ENCODE peak calls at places on chromosome 13, in nine cellular contexts. E is A549, I is fibroblast of lung, Q is fibroblast of pulmonary artery, L is cardiac muscle cell, G is thoracic aorta, C is fibroblast of the aortic adventitia, A is Panc1, J is cardiac fibroblast. Z is an unnamed sample.

GRCh38 chr13:98528663-98529064 is 48.2 kb downstream of the STK24 start:
- DNase-seq in I (peak; percentile 43), G (no peak), A (no peak), Q (no peak), C (peak; percentile 80), J (peak; percentile 36), L (peak; percentile 27), E (no peak), Z (no peak)

GRCh38 chr13:50780201-50781015 is 63.1 kb downstream of the DLEU7 start:
- DNase-seq in I (no peak), E (no peak), Q (no peak), C (peak; percentile 19), J (no peak), L (peak; percentile 29), G (no peak), A (no peak), Z (no peak)

GRCh38 chr13:99007414-99007986 is 29.6 kb upstream of the DOCK9 start:
- DNase-seq in I (no peak), L (peak; percentile 38), A (no peak), C (no peak), E (no peak), J (no peak), Q (no peak), G (no peak), Z (no peak)

GRCh38 chr13:37443538-37443937 is 155.0 kb downstream of the POSTN start:
- DNase-seq in G (no peak), E (no peak), J (peak; percentile 97), I (peak; percentile 75), A (no peak), Q (peak; percentile 83), L (peak; percentile 77), C (peak; percentile 64), Z (peak; percentile 42)

GRCh38 chr13:21683034-21683733 is 12.3 kb downstream of the FGF9 start:
- DNase-seq in J (peak; percentile 43), A (no peak), I (peak; percentile 54), L (no peak), G (no peak), C (peak; percentile 14), Q (no peak), E (no peak), Z (peak; percentile 92)

GRCh38 chr13:72137782-72138181 is 270.8 kb upstream of the DACH1 start:
- DNase-seq in G (no peak), J (no peak), L (no peak), I (no peak), Q (no peak), E (no peak), A (no peak), C (no peak), Z (no peak)

GRCh38 chr13:93260591-93260990 is 34.0 kb downstream of the GPC6 start:
- DNase-seq in E (no peak), J (peak; percentile 18), C (peak; percentile 43), Q (peak; percentile 52), A (no peak), L (peak; percentile 48), G (no peak), I (peak; percentile 51), Z (no peak)

GRCh38 chr13:43303040-43303729 is 279.8 kb downstream of the DNAJC15 start:
- DNase-seq in E (no peak), J (peak; percentile 66), Q (peak; percentile 80), C (peak; percentile 81), A (no peak), I (peak; percentile 80), L (peak; percentile 83), G (no peak), Z (no peak)

GRCh38 chr13:97067342-97067895 is 73.1 kb upstream of the OXGR1 start:
- DNase-seq in G (no peak), C (no peak), A (no peak), Q (peak; percentile 13), E (no peak), L (peak; percentile 51), I (peak; percentile 22), J (peak; percentile 28), Z (no peak)

DNA sequence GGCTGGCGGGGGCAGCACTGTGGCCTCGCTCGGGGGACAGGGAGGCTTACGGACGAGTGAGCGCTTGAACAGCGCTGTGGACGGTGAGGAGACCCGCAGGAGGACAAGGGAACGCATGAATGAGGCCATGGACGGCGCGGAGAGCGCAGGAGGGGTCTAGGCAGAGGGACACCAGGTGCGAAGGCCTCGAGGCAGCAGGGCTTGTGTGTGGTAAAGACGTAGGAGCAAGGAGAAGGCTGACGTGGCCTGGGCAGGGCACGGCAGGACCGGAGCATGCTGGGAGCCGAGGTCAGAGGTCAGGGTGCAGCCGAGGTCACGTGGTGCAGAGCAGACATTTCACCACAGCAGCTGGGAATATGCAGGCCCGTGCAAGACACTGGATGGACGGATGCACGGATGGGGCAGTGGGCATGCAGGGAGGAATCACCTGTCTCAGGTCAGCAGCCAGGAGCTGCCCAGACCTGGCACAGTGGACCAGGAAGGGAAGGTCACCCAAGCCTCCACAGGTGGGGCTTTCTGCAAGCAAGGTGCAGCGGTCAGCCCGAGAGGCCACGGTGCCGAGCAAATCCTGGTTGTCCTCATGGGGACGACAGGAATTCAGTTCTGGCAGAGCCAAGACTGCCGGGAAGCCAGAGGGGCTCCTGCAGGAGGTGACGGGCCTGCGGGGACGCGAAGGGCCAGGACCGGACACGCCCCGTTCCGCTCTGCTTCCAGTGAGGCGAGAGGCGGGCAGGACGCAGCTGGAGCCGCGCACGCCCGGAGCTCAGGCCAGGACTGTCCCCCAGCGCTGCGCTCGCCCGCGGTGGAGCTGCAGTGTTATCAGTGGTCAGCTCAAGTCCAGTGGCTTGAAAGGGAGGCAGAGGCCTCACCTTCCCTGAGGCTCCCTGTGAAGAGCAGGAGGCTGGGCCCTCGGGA is 72.2 kb downstream of the RASA3 start:
- DNase-seq in I (no peak), J (no peak), A (no peak), C (no peak), G (no peak), E (no peak), Q (no peak), L (no peak), Z (no peak)
- H3K4me3 ChIP-seq in I (no peak overlapping the region), J (no peak overlapping the region), A (no peak overlapping the region), C (no peak overlapping the region), G (no peak overlapping the region), E (no peak overlapping the region), Q (no peak overlapping the region), L (no peak overlapping the region), Z (no peak overlapping the region)

GRCh38 chr13:34356686-34357434 is 538.9 kb downstream of the RFC3 start:
- DNase-seq in C (no peak), L (no peak), I (no peak), G (no peak), Q (no peak), J (no peak), E (no peak), A (no peak), Z (no peak)

GRCh38 chr13:34361528-34361927 is 543.6 kb downstream of the RFC3 start:
- DNase-seq in J (no peak), Q (no peak), A (no peak), C (peak; percentile 38), L (no peak), E (no peak), I (no peak), G (no peak), Z (no peak)

GRCh38 chr13:34360702-34361101 is 542.8 kb downstream of the RFC3 start:
- DNase-seq in I (no peak), E (no peak), G (no peak), A (no peak), C (no peak), L (no peak), J (no peak), Q (no peak), Z (no peak)

GRCh38 chr13:34358811-34359513 is 541.0 kb downstream of the RFC3 start:
- DNase-seq in J (peak; percentile 78), L (peak; percentile 52), E (no peak), I (peak; percentile 80), Q (peak; percentile 65), C (peak; percentile 69), A (no peak), G (no peak), Z (peak; percentile 10)

GRCh38 chr13:34357435-34358232 is 539.7 kb downstream of the RFC3 start:
- DNase-seq in L (peak; percentile 63), J (peak; percentile 85), E (no peak), A (peak; percentile 18), Q (peak; percentile 74), I (peak; percentile 58), G (no peak), C (peak; percentile 75), Z (peak; percentile 27)
- TF ChIP-seq CTCF in L (no peak), J (no peak), E (no peak), A (no peak), Q (no peak), I (no peak), G (no peak), C (no peak), Z (no peak)

GRCh38 chr13:46667687-46668281 is 114.8 kb downstream of the LRCH1 start:
- DNase-seq in J (no peak), I (peak; percentile 31), Q (peak; percentile 38), L (peak; percentile 40), A (no peak), G (no peak), C (peak; percentile 48), E (no peak), Z (no peak)

GRCh38 chr13:46668302-46668720 is 115.3 kb downstream of the LRCH1 start:
- DNase-seq in A (no peak), E (no peak), C (peak; percentile 96), J (peak; percentile 93), G (no peak), I (peak; percentile 94), L (peak; percentile 95), Q (peak; percentile 95), Z (no peak)

GRCh38 chr13:46665630-46666482 is 112.9 kb downstream of the LRCH1 start:
- DNase-seq in A (no peak), E (peak; percentile 14), Q (no peak), L (no peak), C (no peak), I (no peak), G (no peak), J (no peak), Z (no peak)

GRCh38 chr13:46665243-46665629 is 112.3 kb downstream of the LRCH1 start:
- DNase-seq in J (no peak), E (no peak), L (no peak), I (no peak), A (no peak), Q (no peak), C (peak; percentile 40), G (no peak), Z (no peak)

GRCh38 chr13:46666727-46667456 is 113.9 kb downstream of the LRCH1 start:
- DNase-seq in G (no peak), E (no peak), Q (no peak), C (no peak), A (no peak), J (no peak), L (no peak), I (no peak), Z (no peak)
- H3K4me3 ChIP-seq in G (peak overlapping the region; percentile 27), E (no peak overlapping the region), Q (no peak overlapping the region), C (no peak overlapping the region), A (no peak overlapping the region), J (no peak overlapping the region), L (no peak overlapping the region), I (no peak overlapping the region), Z (no peak overlapping the region)

GRCh38 chr13:88628882-88629281 is 957.7 kb downstream of the SLITRK5 start:
- DNase-seq in E (no peak), C (no peak), I (no peak), L (no peak), G (no peak), A (no peak), J (no peak), Q (no peak), Z (no peak)
- TF ChIP-seq CTCF in E (no peak), C (no peak), I (no peak), L (no peak), G (no peak), A (no peak), J (no peak), Q (no peak), Z (no peak)